ENCODE peak calls at places on chromosomes 6 and 20, in six cellular contexts. One of them, this sample, is unnamed.

GRCh38 chr20:22582960-22583772 is 1.2 kb downstream of the FOXA2 start:
- DNase-seq in transverse colon: peak; percentile 19
- DNase-seq in esophagus muscularis mucosa: no peak
- DNase-seq in GM23338: peak; percentile 49
- DNase-seq in spleen: no peak
- DNase-seq in HL-60: no peak
- DNase-seq in this sample: no peak

GRCh38 chr6:108002365-108003221 is 44.6 kb upstream of the SEC63 start:
- DNase-seq in transverse colon: peak; percentile 67
- DNase-seq in esophagus muscularis mucosa: no peak
- DNase-seq in GM23338: peak; percentile 37
- DNase-seq in spleen: no peak
- DNase-seq in HL-60: no peak
- DNase-seq in this sample: peak; percentile 11

GRCh38 chr6:89585156-89585555 is 53.4 kb downstream of the LYRM2 start:
- DNase-seq in transverse colon: no peak
- DNase-seq in esophagus muscularis mucosa: no peak
- DNase-seq in GM23338: no peak
- DNase-seq in spleen: no peak
- DNase-seq in HL-60: no peak
- DNase-seq in this sample: no peak

GRCh38 chr20:24148372-24148771 is 159.8 kb upstream of the GGTLC1 start:
- DNase-seq in transverse colon: peak; percentile 45
- DNase-seq in esophagus muscularis mucosa: no peak
- DNase-seq in GM23338: no peak
- DNase-seq in spleen: no peak
- DNase-seq in HL-60: peak; percentile 98
- DNase-seq in this sample: no peak

GRCh38 chr6:84258866-84259265 is 31.4 kb upstream of the CEP162 start:
- DNase-seq in transverse colon: no peak
- DNase-seq in esophagus muscularis mucosa: no peak
- DNase-seq in GM23338: no peak
- DNase-seq in spleen: no peak
- DNase-seq in HL-60: no peak
- DNase-seq in this sample: no peak

GRCh38 chr20:4083103-4083864 is 67.9 kb upstream of the RNF24 start:
- DNase-seq in transverse colon: no peak
- DNase-seq in esophagus muscularis mucosa: no peak
- DNase-seq in GM23338: peak; percentile 38
- DNase-seq in spleen: no peak
- DNase-seq in HL-60: no peak
- DNase-seq in this sample: no peak

GRCh38 chr20:38115205-38115604 is 49.9 kb downstream of the TGM2 start:
- DNase-seq in transverse colon: no peak
- DNase-seq in esophagus muscularis mucosa: peak; percentile 53
- DNase-seq in GM23338: peak; percentile 24
- DNase-seq in spleen: no peak
- DNase-seq in HL-60: no peak
- DNase-seq in this sample: no peak

GRCh38 chr20:50237349-50237748 is 46.7 kb downstream of the CEBPB start:
- DNase-seq in transverse colon: no peak
- DNase-seq in esophagus muscularis mucosa: no peak
- DNase-seq in GM23338: no peak
- DNase-seq in spleen: no peak
- DNase-seq in HL-60: no peak
- DNase-seq in this sample: no peak

GRCh38 chr6:13013681-13014550 is 297.3 kb downstream of the PHACTR1 start:
- DNase-seq in transverse colon: no peak
- DNase-seq in esophagus muscularis mucosa: peak; percentile 72
- DNase-seq in GM23338: peak; percentile 62
- DNase-seq in spleen: peak; percentile 77
- DNase-seq in HL-60: no peak
- DNase-seq in this sample: no peak

GRCh38 chr20:63100926-63101699 is 94.3 kb upstream of the BHLHE23 start:
- DNase-seq in transverse colon: peak; percentile 5
- DNase-seq in esophagus muscularis mucosa: no peak
- DNase-seq in GM23338: no peak
- DNase-seq in spleen: peak; percentile 52
- DNase-seq in HL-60: no peak
- DNase-seq in this sample: no peak

GRCh38 chr20:64048402-64049044 is 916 bp downstream of the SOX18 start:
- DNase-seq in transverse colon: no peak
- DNase-seq in esophagus muscularis mucosa: no peak
- DNase-seq in GM23338: peak; percentile 58
- DNase-seq in spleen: no peak
- DNase-seq in HL-60: no peak
- DNase-seq in this sample: no peak

GRCh38 chr20:6768228-6769185 is 1.0 kb downstream of the BMP2 start:
- DNase-seq in transverse colon: peak; percentile 27
- DNase-seq in esophagus muscularis mucosa: no peak
- DNase-seq in GM23338: peak; percentile 46
- DNase-seq in spleen: peak; percentile 78
- DNase-seq in HL-60: peak; percentile 9
- DNase-seq in this sample: peak; percentile 9

GRCh38 chr6:160513836-160514235 is 150.2 kb downstream of the LPA start:
- DNase-seq in transverse colon: no peak
- DNase-seq in esophagus muscularis mucosa: no peak
- DNase-seq in GM23338: peak; percentile 9
- DNase-seq in spleen: no peak
- DNase-seq in HL-60: no peak
- DNase-seq in this sample: no peak

GRCh38 chr20:23340524-23340923 is 10.1 kb upstream of the NXT1 start:
- DNase-seq in transverse colon: peak; percentile 45
- DNase-seq in esophagus muscularis mucosa: no peak
- DNase-seq in GM23338: peak; percentile 80
- DNase-seq in spleen: no peak
- DNase-seq in HL-60: peak; percentile 76
- DNase-seq in this sample: peak; percentile 66

GRCh38 chr6:5838656-5839396 is 167.9 kb downstream of the NRN1 start:
- DNase-seq in transverse colon: no peak
- DNase-seq in esophagus muscularis mucosa: no peak
- DNase-seq in GM23338: no peak
- DNase-seq in spleen: no peak
- DNase-seq in HL-60: no peak
- DNase-seq in this sample: no peak

GRCh38 chr6:141641951-141642350 is 490.8 kb upstream of the GJE1 start:
- DNase-seq in transverse colon: no peak
- DNase-seq in esophagus muscularis mucosa: no peak
- DNase-seq in GM23338: no peak
- DNase-seq in spleen: no peak
- DNase-seq in HL-60: no peak
- DNase-seq in this sample: no peak

GRCh38 chr6:37104935-37105781 is 64.8 kb upstream of the PIM1 start:
- DNase-seq in transverse colon: no peak
- DNase-seq in esophagus muscularis mucosa: no peak
- DNase-seq in GM23338: peak; percentile 62
- DNase-seq in spleen: no peak
- DNase-seq in HL-60: no peak
- DNase-seq in this sample: no peak

GRCh38 chr6:37103169-37104039 is 66.5 kb upstream of the PIM1 start:
- DNase-seq in transverse colon: peak; percentile 93
- DNase-seq in esophagus muscularis mucosa: no peak
- DNase-seq in GM23338: peak; percentile 79
- DNase-seq in spleen: peak; percentile 81
- DNase-seq in HL-60: no peak
- DNase-seq in this sample: peak; percentile 44

GRCh38 chr6:37100740-37101139 is 69.2 kb upstream of the PIM1 start:
- DNase-seq in transverse colon: no peak
- DNase-seq in esophagus muscularis mucosa: no peak
- DNase-seq in GM23338: no peak
- DNase-seq in spleen: no peak
- DNase-seq in HL-60: no peak
- DNase-seq in this sample: no peak

GRCh38 chr6:37101991-37102298 is 68.0 kb upstream of the PIM1 start:
- DNase-seq in transverse colon: no peak
- DNase-seq in esophagus muscularis mucosa: no peak
- DNase-seq in GM23338: no peak
- DNase-seq in spleen: no peak
- DNase-seq in HL-60: no peak
- DNase-seq in this sample: no peak

DNA sequence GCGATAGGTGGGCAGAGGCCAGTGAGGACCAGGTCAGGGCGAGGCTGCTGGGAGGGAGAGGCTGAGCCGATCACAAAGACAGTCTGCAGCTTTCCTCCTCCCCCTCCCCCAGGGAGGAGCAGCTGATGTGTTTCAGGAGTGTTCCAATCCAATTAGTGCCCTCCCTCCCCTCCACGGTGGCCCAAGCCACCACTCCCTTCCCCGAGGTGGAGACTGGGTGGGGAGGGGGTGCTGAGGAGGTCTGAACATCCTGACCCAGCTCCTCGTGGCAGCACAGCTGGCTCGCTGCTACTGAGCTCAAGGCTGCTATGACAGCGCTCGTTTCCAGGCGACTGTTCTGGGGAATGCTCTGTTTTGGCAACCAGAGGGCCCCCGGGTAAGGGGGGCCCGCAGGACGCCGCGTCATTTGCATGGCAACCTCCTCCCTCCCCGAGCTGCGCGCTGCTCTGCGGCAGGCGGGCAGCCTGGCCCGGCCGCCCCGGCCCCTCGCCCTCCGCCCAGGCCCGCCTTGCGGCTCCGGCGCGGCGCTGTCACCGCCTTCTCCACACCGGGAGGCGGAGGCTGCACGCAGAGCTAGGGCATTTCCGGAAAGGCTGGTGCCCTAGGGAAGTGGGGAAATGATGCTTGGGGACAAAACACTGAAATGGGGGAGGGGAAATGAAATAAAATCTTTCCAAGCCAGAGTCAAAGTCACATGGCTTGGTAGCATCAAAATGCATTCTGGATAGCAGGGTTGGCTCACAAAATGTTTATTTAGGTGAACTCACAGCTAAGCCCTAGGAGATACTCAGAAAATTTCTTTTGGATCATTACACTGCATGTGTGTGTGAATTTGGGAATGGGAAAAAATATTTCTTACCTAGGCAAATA is 67.4 kb upstream of the PIM1 start:
- DNase-seq in transverse colon: peak; percentile 88
- DNase-seq in esophagus muscularis mucosa: peak; percentile 96
- DNase-seq in GM23338: peak; percentile 95
- DNase-seq in spleen: peak; percentile 92
- DNase-seq in HL-60: peak; percentile 81
- DNase-seq in this sample: peak; percentile 78
- TF ChIP-seq POLR2AphosphoS5 in transverse colon: peak; percentile 42
- TF ChIP-seq POLR2AphosphoS5 in esophagus muscularis mucosa: peak; percentile 76
- TF ChIP-seq POLR2AphosphoS5 in GM23338: peak; percentile 81
- TF ChIP-seq POLR2AphosphoS5 in spleen: peak; percentile 86
- TF ChIP-seq POLR2AphosphoS5 in HL-60: no peak
- TF ChIP-seq POLR2AphosphoS5 in this sample: peak; percentile 50

DNA sequence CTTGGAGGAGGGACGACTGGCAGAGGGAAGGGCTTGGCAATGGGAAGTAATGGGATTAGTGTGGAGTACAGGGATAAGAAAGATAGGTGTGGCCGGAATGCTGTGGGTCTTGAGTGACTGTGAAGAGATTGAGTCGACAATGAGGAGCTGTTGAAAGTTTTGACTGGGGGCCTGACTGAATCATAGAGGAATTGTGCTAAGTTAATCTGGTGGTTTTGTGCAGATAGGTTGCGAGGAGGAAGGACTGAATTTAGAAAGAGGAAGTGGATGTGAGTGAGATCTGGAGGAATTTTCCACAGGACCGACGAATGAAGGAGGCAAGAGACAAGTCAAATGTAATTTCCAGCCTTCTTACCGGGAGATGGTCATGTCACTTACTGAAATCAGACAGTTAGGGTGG is 143.9 kb upstream of the RALGAPA2 start:
- DNase-seq in transverse colon: no peak
- DNase-seq in esophagus muscularis mucosa: no peak
- DNase-seq in GM23338: no peak
- DNase-seq in spleen: no peak
- DNase-seq in HL-60: peak; percentile 75
- DNase-seq in this sample: no peak
- TF ChIP-seq CTCF in transverse colon: no peak
- TF ChIP-seq CTCF in esophagus muscularis mucosa: no peak
- TF ChIP-seq CTCF in GM23338: no peak
- TF ChIP-seq CTCF in spleen: no peak
- TF ChIP-seq CTCF in HL-60: no peak
- TF ChIP-seq CTCF in this sample: no peak

GRCh38 chr20:11682285-11682684 is 235.4 kb upstream of the BTBD3 start:
- DNase-seq in transverse colon: no peak
- DNase-seq in esophagus muscularis mucosa: no peak
- DNase-seq in GM23338: no peak
- DNase-seq in spleen: no peak
- DNase-seq in HL-60: no peak
- DNase-seq in this sample: no peak

GRCh38 chr20:11689262-11689661 is 228.4 kb upstream of the BTBD3 start:
- DNase-seq in transverse colon: no peak
- DNase-seq in esophagus muscularis mucosa: no peak
- DNase-seq in GM23338: no peak
- DNase-seq in spleen: no peak
- DNase-seq in HL-60: no peak
- DNase-seq in this sample: no peak

GRCh38 chr20:11687546-11688292 is 230.0 kb upstream of the BTBD3 start:
- DNase-seq in transverse colon: no peak
- DNase-seq in esophagus muscularis mucosa: no peak
- DNase-seq in GM23338: no peak
- DNase-seq in spleen: no peak
- DNase-seq in HL-60: no peak
- DNase-seq in this sample: no peak

GRCh38 chr20:11686195-11686594 is 231.5 kb upstream of the BTBD3 start:
- DNase-seq in transverse colon: no peak
- DNase-seq in esophagus muscularis mucosa: no peak
- DNase-seq in GM23338: no peak
- DNase-seq in spleen: no peak
- DNase-seq in HL-60: no peak
- DNase-seq in this sample: no peak

GRCh38 chr20:11686900-11687543 is 230.7 kb upstream of the BTBD3 start:
- DNase-seq in transverse colon: peak; percentile 30
- DNase-seq in esophagus muscularis mucosa: no peak
- DNase-seq in GM23338: peak; percentile 67
- DNase-seq in spleen: peak; percentile 62
- DNase-seq in HL-60: no peak
- DNase-seq in this sample: no peak
- H3K4me3 ChIP-seq in transverse colon: peak overlapping the region; percentile 1
- H3K4me3 ChIP-seq in esophagus muscularis mucosa: peak overlapping the region; percentile 46
- H3K4me3 ChIP-seq in GM23338: peak overlapping the region; percentile 63
- H3K4me3 ChIP-seq in spleen: no peak overlapping the region
- H3K4me3 ChIP-seq in HL-60: no peak overlapping the region
- H3K4me3 ChIP-seq in this sample: no peak overlapping the region

DNA sequence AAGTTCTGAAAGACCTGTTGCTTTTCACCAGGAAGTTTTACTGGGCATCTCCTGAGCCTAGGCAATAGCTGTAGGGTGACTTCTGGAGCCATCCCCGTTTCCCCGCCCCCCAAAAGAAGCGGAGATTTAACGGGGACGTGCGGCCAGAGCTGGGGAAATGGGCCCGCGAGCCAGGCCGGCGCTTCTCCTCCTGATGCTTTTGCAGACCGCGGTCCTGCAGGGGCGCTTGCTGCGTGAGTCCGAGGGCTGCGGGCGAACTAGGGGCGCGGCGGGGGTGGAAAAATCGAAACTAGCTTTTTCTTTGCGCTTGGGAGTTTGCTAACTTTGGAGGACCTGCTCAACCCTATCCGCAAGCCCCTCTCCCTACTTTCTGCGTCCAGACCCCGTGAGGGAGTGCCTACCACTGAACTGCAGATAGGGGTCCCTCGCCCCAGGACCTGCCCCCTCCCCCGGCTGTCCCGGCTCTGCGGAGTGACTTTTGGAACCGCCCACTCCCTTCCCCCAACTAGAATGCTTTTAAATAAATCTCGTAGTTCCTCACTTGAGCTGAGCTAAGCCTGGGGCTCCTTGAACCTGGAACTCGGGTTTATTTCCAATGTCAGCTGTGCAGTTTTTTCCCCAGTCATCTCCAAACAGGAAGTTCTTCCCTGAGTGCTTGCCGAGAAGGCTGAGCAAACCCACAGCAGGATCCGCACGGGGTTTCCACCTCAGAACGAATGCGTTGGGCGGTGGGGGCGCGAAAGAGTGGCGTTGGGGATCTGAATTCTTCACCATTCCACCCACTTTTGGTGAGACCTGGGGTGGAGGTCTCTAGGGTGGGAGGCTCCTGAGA is at the start of gene HFE:
- DNase-seq in transverse colon: peak; percentile 57
- DNase-seq in esophagus muscularis mucosa: no peak
- DNase-seq in GM23338: peak; percentile 74
- DNase-seq in spleen: peak; percentile 87
- DNase-seq in HL-60: peak; percentile 8
- DNase-seq in this sample: peak; percentile 47
- TF ChIP-seq POLR2AphosphoS5 in transverse colon: no peak
- TF ChIP-seq POLR2AphosphoS5 in esophagus muscularis mucosa: peak; percentile 25
- TF ChIP-seq POLR2AphosphoS5 in GM23338: peak; percentile 57
- TF ChIP-seq POLR2AphosphoS5 in spleen: peak; percentile 80
- TF ChIP-seq POLR2AphosphoS5 in HL-60: no peak
- TF ChIP-seq POLR2AphosphoS5 in this sample: peak; percentile 24

This sample was measured in prostate gland.